ENCODE peak calls at places on chromosome 16, in seven cellular contexts. One of them, this sample, is unnamed.

GRCh38 chr16:46775214-46775613 is 27.1 kb upstream of the MYLK3 start:
- DNase-seq in astrocyte: no peak
- DNase-seq in fibroblast of lung: no peak
- DNase-seq in CD4-positive, alpha-beta T cell: no peak
- DNase-seq in heart left ventricle: no peak
- DNase-seq in AG10803: no peak
- DNase-seq in Caco-2: no peak
- DNase-seq in this sample: no peak

GRCh38 chr16:81457326-81458133 is 12.9 kb downstream of the CMIP start:
- DNase-seq in CD4-positive, alpha-beta T cell: no peak
- DNase-seq in heart left ventricle: no peak
- DNase-seq in fibroblast of lung: peak
- DNase-seq in astrocyte: peak
- DNase-seq in AG10803: peak
- DNase-seq in Caco-2: no peak
- DNase-seq in this sample: peak

GRCh38 chr16:10871157-10871991 is 5.6 kb upstream of the CIITA start:
- DNase-seq in Caco-2: no peak
- DNase-seq in heart left ventricle: peak
- DNase-seq in AG10803: peak
- DNase-seq in CD4-positive, alpha-beta T cell: no peak
- DNase-seq in astrocyte: peak
- DNase-seq in fibroblast of lung: peak
- DNase-seq in this sample: peak

GRCh38 chr16:4140652-4141051 is 24.4 kb upstream of the ADCY9 start:
- DNase-seq in astrocyte: peak
- DNase-seq in AG10803: peak
- DNase-seq in Caco-2: no peak
- DNase-seq in fibroblast of lung: peak
- DNase-seq in CD4-positive, alpha-beta T cell: no peak
- DNase-seq in heart left ventricle: no peak
- DNase-seq in this sample: no peak

GRCh38 chr16:35102780-35103403 is 1643.5 kb downstream of the TP53TG3F start:
- DNase-seq in AG10803: no peak
- DNase-seq in CD4-positive, alpha-beta T cell: no peak
- DNase-seq in astrocyte: no peak
- DNase-seq in fibroblast of lung: no peak
- DNase-seq in heart left ventricle: no peak
- DNase-seq in Caco-2: no peak
- DNase-seq in this sample: no peak

GRCh38 chr16:4677390-4677789 is 16.0 kb upstream of the NUDT16L1 start:
- DNase-seq in fibroblast of lung: no peak
- DNase-seq in AG10803: no peak
- DNase-seq in astrocyte: no peak
- DNase-seq in heart left ventricle: peak
- DNase-seq in CD4-positive, alpha-beta T cell: no peak
- DNase-seq in Caco-2: no peak
- DNase-seq in this sample: no peak

GRCh38 chr16:9846362-9847099 is 335.7 kb downstream of the GRIN2A start:
- DNase-seq in astrocyte: no peak
- DNase-seq in CD4-positive, alpha-beta T cell: no peak
- DNase-seq in Caco-2: no peak
- DNase-seq in fibroblast of lung: no peak
- DNase-seq in AG10803: no peak
- DNase-seq in heart left ventricle: no peak
- DNase-seq in this sample: peak

GRCh38 chr16:76278086-76278485 is 885 bp downstream of the CNTNAP4 start:
- DNase-seq in CD4-positive, alpha-beta T cell: no peak
- DNase-seq in fibroblast of lung: no peak
- DNase-seq in Caco-2: no peak
- DNase-seq in AG10803: no peak
- DNase-seq in heart left ventricle: no peak
- DNase-seq in astrocyte: no peak
- DNase-seq in this sample: no peak

GRCh38 chr16:20504418-20504817 is 53.1 kb downstream of the ACSM2A start:
- DNase-seq in astrocyte: no peak
- DNase-seq in Caco-2: no peak
- DNase-seq in CD4-positive, alpha-beta T cell: no peak
- DNase-seq in heart left ventricle: no peak
- DNase-seq in AG10803: no peak
- DNase-seq in fibroblast of lung: no peak
- DNase-seq in this sample: no peak

GRCh38 chr16:15434425-15435215 is at the start of gene BMERB1:
- DNase-seq in fibroblast of lung: peak
- DNase-seq in Caco-2: no peak
- DNase-seq in astrocyte: peak
- DNase-seq in AG10803: peak
- DNase-seq in CD4-positive, alpha-beta T cell: peak
- DNase-seq in heart left ventricle: peak
- DNase-seq in this sample: peak

GRCh38 chr16:8675183-8676159 is 1.1 kb downstream of the ABAT start:
- DNase-seq in AG10803: no peak
- DNase-seq in fibroblast of lung: no peak
- DNase-seq in Caco-2: no peak
- DNase-seq in heart left ventricle: no peak
- DNase-seq in astrocyte: no peak
- DNase-seq in CD4-positive, alpha-beta T cell: peak
- DNase-seq in this sample: no peak

GRCh38 chr16:60107920-60108319 is 1373.8 kb upstream of the GOT2 start:
- DNase-seq in fibroblast of lung: no peak
- DNase-seq in astrocyte: no peak
- DNase-seq in CD4-positive, alpha-beta T cell: no peak
- DNase-seq in Caco-2: no peak
- DNase-seq in heart left ventricle: no peak
- DNase-seq in AG10803: no peak
- DNase-seq in this sample: no peak

GRCh38 chr16:11085025-11085485 is 140.7 kb downstream of the CLEC16A start:
- DNase-seq in Caco-2: no peak
- DNase-seq in heart left ventricle: no peak
- DNase-seq in fibroblast of lung: peak
- DNase-seq in astrocyte: peak
- DNase-seq in CD4-positive, alpha-beta T cell: no peak
- DNase-seq in AG10803: peak
- DNase-seq in this sample: no peak

GRCh38 chr16:67939507-67940435 is 3.1 kb upstream of the PSMB10 start:
- DNase-seq in astrocyte: no peak
- DNase-seq in CD4-positive, alpha-beta T cell: peak
- DNase-seq in Caco-2: no peak
- DNase-seq in heart left ventricle: peak
- DNase-seq in AG10803: no peak
- DNase-seq in fibroblast of lung: no peak
- DNase-seq in this sample: no peak

GRCh38 chr16:69942627-69943170 is 8.4 kb upstream of the CLEC18A start:
- DNase-seq in Caco-2: no peak
- DNase-seq in CD4-positive, alpha-beta T cell: no peak
- DNase-seq in astrocyte: no peak
- DNase-seq in fibroblast of lung: no peak
- DNase-seq in heart left ventricle: no peak
- DNase-seq in AG10803: no peak
- DNase-seq in this sample: no peak

GRCh38 chr16:84015399-84015798 is 27.2 kb downstream of the SLC38A8 start:
- DNase-seq in Caco-2: no peak
- DNase-seq in fibroblast of lung: no peak
- DNase-seq in AG10803: no peak
- DNase-seq in heart left ventricle: no peak
- DNase-seq in astrocyte: no peak
- DNase-seq in CD4-positive, alpha-beta T cell: no peak
- DNase-seq in this sample: no peak

GRCh38 chr16:29009838-29010166 is 24.9 kb downstream of the LAT start:
- DNase-seq in AG10803: no peak
- DNase-seq in fibroblast of lung: no peak
- DNase-seq in Caco-2: no peak
- DNase-seq in CD4-positive, alpha-beta T cell: no peak
- DNase-seq in heart left ventricle: no peak
- DNase-seq in astrocyte: no peak
- DNase-seq in this sample: no peak

GRCh38 chr16:30115238-30115637 is 1.9 kb upstream of the GDPD3 start:
- DNase-seq in astrocyte: no peak
- DNase-seq in AG10803: no peak
- DNase-seq in heart left ventricle: no peak
- DNase-seq in Caco-2: no peak
- DNase-seq in fibroblast of lung: no peak
- DNase-seq in CD4-positive, alpha-beta T cell: peak
- DNase-seq in this sample: peak

GRCh38 chr16:84306564-84306963 is 11.9 kb downstream of the WFDC1 start:
- DNase-seq in CD4-positive, alpha-beta T cell: no peak
- DNase-seq in Caco-2: no peak
- DNase-seq in astrocyte: no peak
- DNase-seq in AG10803: no peak
- DNase-seq in heart left ventricle: no peak
- DNase-seq in fibroblast of lung: no peak
- DNase-seq in this sample: no peak

GRCh38 chr16:88646345-88647034 is 4.4 kb downstream of the CYBA start:
- DNase-seq in astrocyte: no peak
- DNase-seq in Caco-2: no peak
- DNase-seq in fibroblast of lung: no peak
- DNase-seq in AG10803: no peak
- DNase-seq in CD4-positive, alpha-beta T cell: no peak
- DNase-seq in heart left ventricle: no peak
- DNase-seq in this sample: no peak

GRCh38 chr16:64841071-64841470 is 280.8 kb downstream of the CDH11 start:
- DNase-seq in Caco-2: no peak
- DNase-seq in AG10803: peak
- DNase-seq in heart left ventricle: no peak
- DNase-seq in fibroblast of lung: no peak
- DNase-seq in CD4-positive, alpha-beta T cell: no peak
- DNase-seq in astrocyte: no peak
- DNase-seq in this sample: no peak

GRCh38 chr16:52825882-52826281 is 226.8 kb downstream of the CHD9NB start:
- DNase-seq in AG10803: no peak
- DNase-seq in CD4-positive, alpha-beta T cell: no peak
- DNase-seq in fibroblast of lung: peak
- DNase-seq in heart left ventricle: no peak
- DNase-seq in Caco-2: no peak
- DNase-seq in astrocyte: no peak
- DNase-seq in this sample: no peak

GRCh38 chr16:84086357-84086756 is 30.4 kb downstream of the MBTPS1 start:
- DNase-seq in AG10803: no peak
- DNase-seq in CD4-positive, alpha-beta T cell: no peak
- DNase-seq in astrocyte: no peak
- DNase-seq in heart left ventricle: peak
- DNase-seq in Caco-2: no peak
- DNase-seq in fibroblast of lung: no peak
- DNase-seq in this sample: no peak

GRCh38 chr16:53908731-53909130 is 204.8 kb downstream of the FTO start:
- DNase-seq in fibroblast of lung: peak
- DNase-seq in Caco-2: no peak
- DNase-seq in heart left ventricle: no peak
- DNase-seq in AG10803: no peak
- DNase-seq in astrocyte: no peak
- DNase-seq in CD4-positive, alpha-beta T cell: no peak
- DNase-seq in this sample: no peak

GRCh38 chr16:86073103-86073625 is 174.2 kb downstream of the IRF8 start:
- DNase-seq in AG10803: no peak
- DNase-seq in Caco-2: peak
- DNase-seq in heart left ventricle: no peak
- DNase-seq in CD4-positive, alpha-beta T cell: no peak
- DNase-seq in fibroblast of lung: no peak
- DNase-seq in astrocyte: no peak
- DNase-seq in this sample: no peak
- TF ChIP-seq CTCF in AG10803: no peak
- TF ChIP-seq CTCF in Caco-2: no peak
- TF ChIP-seq CTCF in heart left ventricle: no peak
- TF ChIP-seq CTCF in CD4-positive, alpha-beta T cell: peak
- TF ChIP-seq CTCF in fibroblast of lung: no peak
- TF ChIP-seq CTCF in astrocyte: no peak
- TF ChIP-seq CTCF in this sample: no peak

DNA sequence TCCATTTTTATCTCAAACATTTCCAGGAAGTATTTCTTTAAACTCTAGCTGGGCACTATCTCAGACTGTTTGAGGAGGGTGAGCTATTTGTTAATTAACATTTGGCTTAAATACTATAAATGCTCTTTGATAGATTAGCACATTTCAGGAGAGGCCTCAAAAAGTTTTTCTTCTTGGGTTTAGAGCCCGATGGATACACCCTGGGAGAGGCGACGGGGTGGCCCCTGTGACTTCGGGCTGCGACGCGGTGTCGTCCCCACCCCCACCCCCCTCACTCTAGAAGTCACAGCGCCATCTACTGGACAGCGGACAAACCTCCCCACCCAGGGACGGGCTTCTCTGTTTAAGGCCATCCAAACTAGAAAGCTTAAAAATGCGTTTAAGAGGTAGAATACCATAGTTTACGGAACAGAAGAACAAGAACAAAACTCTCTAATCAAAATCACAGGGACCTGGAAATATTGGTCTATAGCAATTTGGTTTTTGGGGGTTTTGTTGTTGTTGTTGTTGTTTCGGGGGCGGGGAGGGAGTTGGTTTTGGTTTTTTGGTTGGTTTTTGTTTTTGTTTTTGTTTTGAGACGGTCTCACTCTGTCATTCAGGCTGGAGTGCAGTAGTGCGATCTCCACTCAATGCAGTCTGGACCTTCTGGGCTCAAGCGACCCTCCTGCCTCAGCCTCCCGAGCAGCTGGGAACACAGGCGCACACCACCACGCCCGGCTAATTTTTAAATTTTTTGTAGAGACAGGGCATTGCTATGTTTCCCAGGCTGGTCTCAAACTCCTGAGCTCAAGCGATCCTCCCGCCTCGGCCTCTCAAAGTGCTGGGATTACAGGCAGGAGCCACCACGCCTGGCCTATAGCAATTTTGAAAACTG is 254.4 kb downstream of the C16orf95 start:
- DNase-seq in Caco-2: peak
- DNase-seq in fibroblast of lung: peak
- DNase-seq in heart left ventricle: peak
- DNase-seq in astrocyte: peak
- DNase-seq in CD4-positive, alpha-beta T cell: no peak
- DNase-seq in AG10803: peak
- DNase-seq in this sample: peak
- TF ChIP-seq CTCF in Caco-2: peak
- TF ChIP-seq CTCF in fibroblast of lung: peak
- TF ChIP-seq CTCF in heart left ventricle: peak
- TF ChIP-seq CTCF in astrocyte: peak
- TF ChIP-seq CTCF in CD4-positive, alpha-beta T cell: no peak
- TF ChIP-seq CTCF in AG10803: peak
- TF ChIP-seq CTCF in this sample: peak

GRCh38 chr16:50254072-50254471 is 12.3 kb upstream of the ADCY7 start:
- DNase-seq in CD4-positive, alpha-beta T cell: no peak
- DNase-seq in fibroblast of lung: no peak
- DNase-seq in AG10803: no peak
- DNase-seq in heart left ventricle: no peak
- DNase-seq in Caco-2: no peak
- DNase-seq in astrocyte: no peak
- DNase-seq in this sample: no peak
- TF ChIP-seq CTCF in CD4-positive, alpha-beta T cell: no peak
- TF ChIP-seq CTCF in fibroblast of lung: no peak
- TF ChIP-seq CTCF in AG10803: no peak
- TF ChIP-seq CTCF in heart left ventricle: no peak
- TF ChIP-seq CTCF in Caco-2: no peak
- TF ChIP-seq CTCF in astrocyte: no peak
- TF ChIP-seq CTCF in this sample: no peak

GRCh38 chr16:58638148-58639036 is 8.8 kb upstream of the CNOT1 start:
- DNase-seq in CD4-positive, alpha-beta T cell: no peak
- DNase-seq in fibroblast of lung: peak
- DNase-seq in astrocyte: peak
- DNase-seq in AG10803: peak
- DNase-seq in heart left ventricle: peak
- DNase-seq in Caco-2: peak
- DNase-seq in this sample: peak
- TF ChIP-seq CTCF in CD4-positive, alpha-beta T cell: no peak
- TF ChIP-seq CTCF in fibroblast of lung: peak
- TF ChIP-seq CTCF in astrocyte: peak
- TF ChIP-seq CTCF in AG10803: peak
- TF ChIP-seq CTCF in heart left ventricle: peak
- TF ChIP-seq CTCF in Caco-2: peak
- TF ChIP-seq CTCF in this sample: peak